ENCODE peak calls at places on chromosomes 7 and 10, in seven cellular contexts. One of them, this sample, is unnamed.

GRCh38 chr7:46207931-46208634 is 287.0 kb upstream of the IGFBP3 start:
- DNase-seq in AG10803: no peak
- DNase-seq in kidney: no peak
- DNase-seq in suprapubic skin: no peak
- DNase-seq in BJ: no peak
- DNase-seq in neural progenitor cell: no peak
- DNase-seq in cardiac muscle cell: no peak
- DNase-seq in this sample: no peak

GRCh38 chr7:97064972-97065587 is 40.4 kb upstream of the DLX5 start:
- DNase-seq in neural progenitor cell: peak
- DNase-seq in suprapubic skin: no peak
- DNase-seq in AG10803: peak
- DNase-seq in cardiac muscle cell: peak
- DNase-seq in BJ: no peak
- DNase-seq in kidney: no peak
- DNase-seq in this sample: peak

GRCh38 chr10:14583252-14583651 is 191.4 kb downstream of the FAM107B start:
- DNase-seq in neural progenitor cell: no peak
- DNase-seq in cardiac muscle cell: no peak
- DNase-seq in suprapubic skin: no peak
- DNase-seq in kidney: no peak
- DNase-seq in BJ: no peak
- DNase-seq in AG10803: no peak
- DNase-seq in this sample: no peak

GRCh38 chr10:74040200-74041126 is 42.5 kb downstream of the VCL start:
- DNase-seq in AG10803: no peak
- DNase-seq in suprapubic skin: no peak
- DNase-seq in neural progenitor cell: no peak
- DNase-seq in kidney: no peak
- DNase-seq in cardiac muscle cell: no peak
- DNase-seq in BJ: no peak
- DNase-seq in this sample: no peak

GRCh38 chr10:123722351-123722750 is 56.2 kb downstream of the GPR26 start:
- DNase-seq in neural progenitor cell: no peak
- DNase-seq in suprapubic skin: no peak
- DNase-seq in AG10803: no peak
- DNase-seq in kidney: no peak
- DNase-seq in BJ: no peak
- DNase-seq in cardiac muscle cell: no peak
- DNase-seq in this sample: no peak

GRCh38 chr10:8049151-8049873 is 5.2 kb upstream of the GATA3 start:
- DNase-seq in BJ: no peak
- DNase-seq in AG10803: no peak
- DNase-seq in neural progenitor cell: peak
- DNase-seq in suprapubic skin: no peak
- DNase-seq in cardiac muscle cell: no peak
- DNase-seq in kidney: peak
- DNase-seq in this sample: no peak

GRCh38 chr10:117461766-117462423 is 80.7 kb upstream of the EMX2 start:
- DNase-seq in cardiac muscle cell: no peak
- DNase-seq in BJ: peak
- DNase-seq in suprapubic skin: peak
- DNase-seq in AG10803: peak
- DNase-seq in neural progenitor cell: no peak
- DNase-seq in kidney: peak
- DNase-seq in this sample: no peak

GRCh38 chr10:21535494-21535818 is 1.4 kb downstream of the MLLT10 start:
- DNase-seq in AG10803: no peak
- DNase-seq in suprapubic skin: no peak
- DNase-seq in neural progenitor cell: no peak
- DNase-seq in BJ: no peak
- DNase-seq in cardiac muscle cell: no peak
- DNase-seq in kidney: no peak
- DNase-seq in this sample: no peak

GRCh38 chr10:118272090-118272775 is 69.9 kb downstream of the FAM204A start:
- DNase-seq in AG10803: peak
- DNase-seq in BJ: peak
- DNase-seq in cardiac muscle cell: peak
- DNase-seq in suprapubic skin: no peak
- DNase-seq in neural progenitor cell: peak
- DNase-seq in kidney: no peak
- DNase-seq in this sample: no peak

GRCh38 chr7:95558866-95559265 is 37.5 kb downstream of the PDK4 start:
- DNase-seq in AG10803: no peak
- DNase-seq in suprapubic skin: no peak
- DNase-seq in kidney: no peak
- DNase-seq in BJ: no peak
- DNase-seq in neural progenitor cell: no peak
- DNase-seq in cardiac muscle cell: no peak
- DNase-seq in this sample: no peak

GRCh38 chr10:43218951-43219837 is 47.7 kb downstream of the RASGEF1A start:
- DNase-seq in neural progenitor cell: no peak
- DNase-seq in BJ: no peak
- DNase-seq in kidney: peak
- DNase-seq in AG10803: no peak
- DNase-seq in suprapubic skin: no peak
- DNase-seq in cardiac muscle cell: no peak
- DNase-seq in this sample: no peak

GRCh38 chr10:69639291-69640195 is 9.5 kb downstream of the FAM241B start:
- DNase-seq in cardiac muscle cell: peak
- DNase-seq in suprapubic skin: peak
- DNase-seq in neural progenitor cell: peak
- DNase-seq in BJ: no peak
- DNase-seq in kidney: no peak
- DNase-seq in AG10803: peak
- DNase-seq in this sample: peak

GRCh38 chr10:69861251-69862240 is 59.8 kb downstream of the COL13A1 start:
- DNase-seq in neural progenitor cell: no peak
- DNase-seq in kidney: no peak
- DNase-seq in BJ: peak
- DNase-seq in cardiac muscle cell: no peak
- DNase-seq in AG10803: peak
- DNase-seq in suprapubic skin: no peak
- DNase-seq in this sample: peak

GRCh38 chr10:61244261-61244775 is 208.9 kb downstream of the TMEM26 start:
- DNase-seq in neural progenitor cell: peak
- DNase-seq in cardiac muscle cell: peak
- DNase-seq in suprapubic skin: no peak
- DNase-seq in kidney: no peak
- DNase-seq in BJ: no peak
- DNase-seq in AG10803: no peak
- DNase-seq in this sample: no peak

GRCh38 chr10:7986851-7987250 is 67.6 kb upstream of the GATA3 start:
- DNase-seq in suprapubic skin: no peak
- DNase-seq in AG10803: no peak
- DNase-seq in BJ: no peak
- DNase-seq in cardiac muscle cell: no peak
- DNase-seq in neural progenitor cell: no peak
- DNase-seq in kidney: no peak
- DNase-seq in this sample: no peak

GRCh38 chr7:158815471-158816128 is 13.7 kb downstream of the ESYT2 start:
- DNase-seq in BJ: no peak
- DNase-seq in AG10803: peak
- DNase-seq in kidney: no peak
- DNase-seq in suprapubic skin: no peak
- DNase-seq in neural progenitor cell: no peak
- DNase-seq in cardiac muscle cell: no peak
- DNase-seq in this sample: no peak

GRCh38 chr7:132123763-132124162 is 452.5 kb downstream of the PLXNA4 start:
- DNase-seq in AG10803: no peak
- DNase-seq in BJ: no peak
- DNase-seq in cardiac muscle cell: no peak
- DNase-seq in neural progenitor cell: peak
- DNase-seq in suprapubic skin: no peak
- DNase-seq in kidney: no peak
- DNase-seq in this sample: no peak

GRCh38 chr7:151129141-151129835 is 38.2 kb downstream of the GBX1 start:
- DNase-seq in neural progenitor cell: no peak
- DNase-seq in AG10803: no peak
- DNase-seq in suprapubic skin: no peak
- DNase-seq in kidney: peak
- DNase-seq in cardiac muscle cell: no peak
- DNase-seq in BJ: no peak
- DNase-seq in this sample: no peak

GRCh38 chr7:41503438-41503837 is 199.5 kb downstream of the INHBA start:
- DNase-seq in neural progenitor cell: no peak
- DNase-seq in suprapubic skin: no peak
- DNase-seq in cardiac muscle cell: no peak
- DNase-seq in AG10803: peak
- DNase-seq in BJ: no peak
- DNase-seq in kidney: no peak
- DNase-seq in this sample: no peak

GRCh38 chr7:29921404-29922010 is 68.1 kb downstream of the SCRN1 start:
- DNase-seq in BJ: no peak
- DNase-seq in kidney: no peak
- DNase-seq in cardiac muscle cell: peak
- DNase-seq in neural progenitor cell: peak
- DNase-seq in AG10803: peak
- DNase-seq in suprapubic skin: no peak
- DNase-seq in this sample: peak

GRCh38 chr7:64562621-64563275 is at the start of gene ZNF680:
- DNase-seq in AG10803: peak
- DNase-seq in kidney: peak
- DNase-seq in suprapubic skin: peak
- DNase-seq in cardiac muscle cell: peak
- DNase-seq in neural progenitor cell: no peak
- DNase-seq in BJ: peak
- DNase-seq in this sample: peak

GRCh38 chr10:1515121-1515779 is 222.1 kb downstream of the ADARB2 start:
- DNase-seq in neural progenitor cell: no peak
- DNase-seq in kidney: no peak
- DNase-seq in cardiac muscle cell: no peak
- DNase-seq in AG10803: no peak
- DNase-seq in BJ: no peak
- DNase-seq in suprapubic skin: no peak
- DNase-seq in this sample: no peak

DNA sequence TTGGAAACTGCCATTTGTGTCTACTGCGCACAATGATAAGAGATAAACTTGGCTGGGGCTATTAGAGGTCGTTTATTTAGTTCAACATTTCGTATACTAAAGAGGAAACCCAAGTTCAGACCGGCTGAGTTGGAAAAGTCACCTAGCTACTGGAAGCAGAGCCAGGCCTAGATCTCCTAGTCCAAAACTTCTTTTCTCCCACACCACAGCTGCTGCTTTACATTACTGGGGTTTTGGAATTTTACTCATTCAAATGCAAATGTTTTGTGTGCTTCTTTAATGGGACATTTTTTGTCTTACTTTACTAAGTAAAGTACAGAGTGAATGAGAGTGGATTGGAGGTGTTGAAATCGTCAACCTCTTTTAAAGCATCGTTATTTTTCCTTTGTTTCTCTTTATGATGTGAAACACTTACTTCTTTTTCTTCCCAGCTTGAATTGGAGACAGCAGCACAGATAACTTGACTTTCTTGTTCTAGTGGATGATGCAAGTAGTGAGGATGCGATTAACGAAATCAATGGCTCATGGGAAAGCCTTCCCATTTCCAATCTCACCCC is 22.4 kb upstream of the SEC61G start:
- DNase-seq in suprapubic skin: no peak
- DNase-seq in neural progenitor cell: no peak
- DNase-seq in cardiac muscle cell: no peak
- DNase-seq in AG10803: no peak
- DNase-seq in BJ: no peak
- DNase-seq in kidney: no peak
- DNase-seq in this sample: no peak
- H3K4me3 ChIP-seq in suprapubic skin: no peak
- H3K4me3 ChIP-seq in neural progenitor cell: no peak
- H3K4me3 ChIP-seq in cardiac muscle cell: no peak
- H3K4me3 ChIP-seq in AG10803: no peak
- H3K4me3 ChIP-seq in BJ: no peak
- H3K4me3 ChIP-seq in kidney: no peak
- H3K4me3 ChIP-seq in this sample: no peak

GRCh38 chr10:86022906-86023305 is 343.7 kb downstream of the GRID1 start:
- DNase-seq in AG10803: no peak
- DNase-seq in suprapubic skin: no peak
- DNase-seq in BJ: no peak
- DNase-seq in kidney: no peak
- DNase-seq in cardiac muscle cell: no peak
- DNase-seq in neural progenitor cell: no peak
- DNase-seq in this sample: no peak
- TF ChIP-seq CTCF in AG10803: no peak
- TF ChIP-seq CTCF in suprapubic skin: no peak
- TF ChIP-seq CTCF in BJ: no peak
- TF ChIP-seq CTCF in kidney: no peak
- TF ChIP-seq CTCF in cardiac muscle cell: no peak
- TF ChIP-seq CTCF in neural progenitor cell: no peak
- TF ChIP-seq CTCF in this sample: no peak

GRCh38 chr10:6602700-6603084 is 22.6 kb upstream of the PRKCQ start:
- DNase-seq in neural progenitor cell: no peak
- DNase-seq in kidney: no peak
- DNase-seq in suprapubic skin: no peak
- DNase-seq in AG10803: no peak
- DNase-seq in BJ: no peak
- DNase-seq in cardiac muscle cell: no peak
- DNase-seq in this sample: no peak

GRCh38 chr10:6610647-6611046 is 30.6 kb upstream of the PRKCQ start:
- DNase-seq in cardiac muscle cell: no peak
- DNase-seq in neural progenitor cell: no peak
- DNase-seq in AG10803: no peak
- DNase-seq in suprapubic skin: no peak
- DNase-seq in kidney: no peak
- DNase-seq in BJ: no peak
- DNase-seq in this sample: no peak

GRCh38 chr10:6603142-6604125 is 23.4 kb upstream of the PRKCQ start:
- DNase-seq in kidney: no peak
- DNase-seq in AG10803: no peak
- DNase-seq in suprapubic skin: no peak
- DNase-seq in BJ: no peak
- DNase-seq in cardiac muscle cell: no peak
- DNase-seq in neural progenitor cell: no peak
- DNase-seq in this sample: no peak

GRCh38 chr10:6607778-6608177 is 27.7 kb upstream of the PRKCQ start:
- DNase-seq in AG10803: no peak
- DNase-seq in cardiac muscle cell: no peak
- DNase-seq in BJ: no peak
- DNase-seq in neural progenitor cell: no peak
- DNase-seq in kidney: no peak
- DNase-seq in suprapubic skin: no peak
- DNase-seq in this sample: no peak

DNA sequence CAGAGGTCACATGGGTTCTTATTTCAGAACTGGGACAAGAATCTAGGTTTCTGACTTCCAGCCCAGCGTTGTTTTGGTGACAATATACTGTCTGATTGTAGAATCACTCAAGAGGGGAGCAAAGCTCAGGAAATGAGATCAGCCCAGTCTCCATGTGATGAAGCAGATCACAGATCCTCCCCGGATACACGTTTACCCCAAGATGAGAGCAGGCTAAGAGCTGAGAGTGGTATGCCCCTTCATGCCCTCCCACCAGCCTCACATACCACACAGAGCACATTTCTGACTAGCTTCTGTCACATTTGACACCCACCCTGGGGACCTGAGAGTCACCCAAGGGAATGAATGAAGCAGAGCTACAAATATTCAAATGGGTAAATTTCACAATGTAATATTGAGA is 27.1 kb upstream of the PRKCQ start:
- DNase-seq in AG10803: no peak
- DNase-seq in kidney: no peak
- DNase-seq in neural progenitor cell: no peak
- DNase-seq in BJ: no peak
- DNase-seq in cardiac muscle cell: no peak
- DNase-seq in suprapubic skin: no peak
- DNase-seq in this sample: no peak
- H3K4me3 ChIP-seq in AG10803: no peak
- H3K4me3 ChIP-seq in kidney: no peak
- H3K4me3 ChIP-seq in neural progenitor cell: no peak
- H3K4me3 ChIP-seq in BJ: no peak
- H3K4me3 ChIP-seq in cardiac muscle cell: no peak
- H3K4me3 ChIP-seq in suprapubic skin: no peak
- H3K4me3 ChIP-seq in this sample: no peak

GRCh38 chr10:48659790-48660189 is 24.9 kb upstream of the WDFY4 start:
- DNase-seq in neural progenitor cell: peak
- DNase-seq in cardiac muscle cell: no peak
- DNase-seq in suprapubic skin: no peak
- DNase-seq in kidney: no peak
- DNase-seq in BJ: no peak
- DNase-seq in AG10803: no peak
- DNase-seq in this sample: no peak
- TF ChIP-seq CTCF in neural progenitor cell: peak
- TF ChIP-seq CTCF in cardiac muscle cell: peak
- TF ChIP-seq CTCF in suprapubic skin: no peak
- TF ChIP-seq CTCF in kidney: peak
- TF ChIP-seq CTCF in BJ: peak
- TF ChIP-seq CTCF in AG10803: peak
- TF ChIP-seq CTCF in this sample: peak